ENCODE peak calls at places on chromosome 21, in eight cellular contexts. F is stomach, B is chondrocyte, M is cardiac muscle cell, P is H9, D is left lung, K is HFF-Myc, J is thyroid gland. G is an unnamed sample.

GRCh38 chr21:36877741-36878140 is 88.7 kb downstream of the HLCS start:
- DNase-seq in F (no peak), B (no peak), M (no peak), P (no peak), D (no peak), K (no peak), J (no peak), G (no peak)

GRCh38 chr21:39078322-39079065 is 104.8 kb downstream of the PSMG1 start:
- DNase-seq in F (no peak), B (no peak), M (peak), P (no peak), D (no peak), K (no peak), J (no peak), G (no peak)

GRCh38 chr21:44927587-44928461 is 7.1 kb upstream of the ITGB2 start:
- DNase-seq in F (no peak), B (no peak), M (peak), P (peak), D (peak), K (no peak), J (no peak), G (no peak)

GRCh38 chr21:39564200-39564599 is 48.5 kb upstream of the B3GALT5 start:
- DNase-seq in F (peak), B (no peak), M (no peak), P (no peak), D (no peak), K (no peak), J (peak), G (no peak)

GRCh38 chr21:32861871-32862270 is 90.3 kb upstream of the PAXBP1 start:
- DNase-seq in F (no peak), B (no peak), M (peak), P (no peak), D (no peak), K (no peak), J (no peak), G (no peak)

GRCh38 chr21:37557261-37557950 is 190.8 kb downstream of the DYRK1A start:
- DNase-seq in F (no peak), B (no peak), M (no peak), P (no peak), D (no peak), K (no peak), J (peak), G (no peak)

GRCh38 chr21:44092201-44092600 is 15.0 kb upstream of the PWP2 start:
- DNase-seq in F (peak), B (peak), M (no peak), P (no peak), D (no peak), K (no peak), J (no peak), G (no peak)

GRCh38 chr21:37210799-37211198 is 56.3 kb downstream of the VPS26C start:
- DNase-seq in F (no peak), B (no peak), M (no peak), P (no peak), D (no peak), K (no peak), J (no peak), G (no peak)

GRCh38 chr21:29989634-29990234 is 49.9 kb upstream of the GRIK1 start:
- DNase-seq in F (no peak), B (no peak), M (no peak), P (no peak), D (no peak), K (no peak), J (no peak), G (no peak)

GRCh38 chr21:32525282-32525681 is 60.0 kb downstream of the TCP10L start:
- DNase-seq in F (no peak), B (no peak), M (no peak), P (peak), D (no peak), K (no peak), J (no peak), G (no peak)

GRCh38 chr21:37085726-37086125 is 12.7 kb downstream of the TTC3 start:
- DNase-seq in F (no peak), B (no peak), M (no peak), P (no peak), D (no peak), K (no peak), J (no peak), G (no peak)

GRCh38 chr21:28072601-28073000 is 920.1 kb downstream of the LTN1 start:
- DNase-seq in F (no peak), B (no peak), M (no peak), P (no peak), D (no peak), K (no peak), J (no peak), G (no peak)

GRCh38 chr21:44083631-44084291 is 23.4 kb upstream of the PWP2 start:
- DNase-seq in F (peak), B (peak), M (no peak), P (no peak), D (no peak), K (no peak), J (peak), G (no peak)

GRCh38 chr21:35508389-35508888 is 459.3 kb upstream of the RUNX1 start:
- DNase-seq in F (peak), B (no peak), M (peak), P (peak), D (peak), K (peak), J (peak), G (peak)
- TF ChIP-seq CTCF in F (peak), B (peak), M (peak), P (peak), D (no peak), K (peak), J (no peak), G (no peak)

GRCh38 chr21:31205412-31205811 is 138.6 kb downstream of the TIAM1 start:
- DNase-seq in F (no peak), B (no peak), M (no peak), P (no peak), D (no peak), K (no peak), J (no peak), G (no peak)

GRCh38 chr21:31204801-31205200 is 139.3 kb downstream of the TIAM1 start:
- DNase-seq in F (no peak), B (no peak), M (no peak), P (no peak), D (no peak), K (no peak), J (no peak), G (no peak)

GRCh38 chr21:31201144-31201543 is 142.9 kb downstream of the TIAM1 start:
- DNase-seq in F (no peak), B (no peak), M (peak), P (no peak), D (no peak), K (no peak), J (no peak), G (no peak)

GRCh38 chr21:31201548-31201947 is 142.5 kb downstream of the TIAM1 start:
- DNase-seq in F (no peak), B (no peak), M (peak), P (no peak), D (no peak), K (no peak), J (peak), G (no peak)

DNA sequence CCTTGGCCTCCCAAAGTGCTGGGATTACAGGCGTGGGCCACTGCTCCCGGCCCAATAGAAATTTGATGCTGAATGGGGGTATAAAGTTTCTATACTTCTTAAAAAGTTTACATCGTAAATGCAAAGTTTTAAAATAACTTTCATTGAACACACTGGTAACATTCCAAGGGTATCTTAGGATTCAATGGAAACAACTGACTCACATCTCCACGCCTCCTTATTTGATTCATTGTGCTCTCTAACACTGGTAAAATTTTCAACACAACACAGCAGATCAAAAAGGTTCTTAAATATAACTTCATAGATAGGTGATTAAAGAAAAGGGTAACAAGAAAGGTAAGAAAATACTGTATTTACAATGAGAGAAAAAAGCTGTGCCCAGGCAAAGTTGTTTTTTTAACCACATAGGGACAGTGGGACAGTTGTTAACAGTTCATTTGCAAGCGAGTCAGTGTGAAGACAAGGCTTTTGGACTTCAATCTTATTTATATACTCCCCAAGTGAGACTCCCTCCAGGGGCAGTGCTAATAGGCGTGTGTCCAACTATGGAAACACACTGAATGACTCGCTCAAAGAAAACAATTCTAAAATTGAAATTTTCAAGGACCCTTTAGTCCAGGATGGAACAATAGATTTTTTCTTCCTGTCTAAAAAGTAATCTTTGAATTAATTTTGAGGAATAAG is 140.5 kb downstream of the TIAM1 start:
- DNase-seq in F (no peak), B (no peak), M (peak), P (no peak), D (no peak), K (no peak), J (no peak), G (no peak)
- TF ChIP-seq CTCF in F (no peak), B (no peak), M (no peak), P (no peak), D (no peak), K (no peak), J (no peak), G (no peak)

GRCh38 chr21:45959779-45960390 is 21.7 kb upstream of the COL6A1 start:
- DNase-seq in F (no peak), B (no peak), M (no peak), P (no peak), D (no peak), K (no peak), J (no peak), G (no peak)
- TF ChIP-seq CTCF in F (no peak), B (no peak), M (no peak), P (no peak), D (no peak), K (no peak), J (no peak), G (no peak)

DNA sequence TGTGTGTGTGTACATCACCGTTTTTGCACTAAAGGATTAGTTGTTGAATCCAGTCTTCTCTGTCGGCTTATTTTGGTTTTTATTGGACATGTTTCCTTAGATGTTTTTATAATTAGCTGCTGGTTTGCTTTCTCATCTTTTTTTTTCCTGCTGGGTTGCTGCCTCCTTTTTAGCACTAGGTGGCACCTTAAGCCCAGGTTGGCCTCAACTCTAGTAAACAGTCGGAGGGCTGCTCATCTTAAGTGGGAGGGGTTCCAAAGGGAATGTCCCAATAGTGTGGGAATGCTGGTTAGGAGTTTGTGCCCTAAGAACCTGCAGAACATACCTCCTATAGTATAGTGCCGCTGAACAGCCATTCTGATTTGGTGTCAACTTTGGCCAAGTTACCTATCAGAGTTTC is 570.1 kb upstream of the CXADR start:
- DNase-seq in F (no peak), B (no peak), M (peak), P (peak), D (no peak), K (no peak), J (no peak), G (peak)
- TF ChIP-seq CTCF in F (no peak), B (peak), M (peak), P (peak), D (no peak), K (peak), J (no peak), G (no peak)

GRCh38 chr21:41045534-41046268 is 122.3 kb upstream of the BACE2 start:
- DNase-seq in F (peak), B (no peak), M (no peak), P (peak), D (no peak), K (no peak), J (peak), G (peak)
- TF ChIP-seq CTCF in F (peak), B (peak), M (no peak), P (peak), D (peak), K (no peak), J (no peak), G (peak)

GRCh38 chr21:42162831-42163510 is 56.0 kb upstream of the ABCG1 start:
- DNase-seq in F (no peak), B (no peak), M (no peak), P (no peak), D (no peak), K (peak), J (no peak), G (no peak)

GRCh38 chr21:42165901-42166300 is 53.0 kb upstream of the ABCG1 start:
- DNase-seq in F (peak), B (no peak), M (no peak), P (no peak), D (no peak), K (no peak), J (no peak), G (no peak)

GRCh38 chr21:42163511-42163863 is 55.5 kb upstream of the ABCG1 start:
- DNase-seq in F (no peak), B (no peak), M (no peak), P (no peak), D (no peak), K (no peak), J (no peak), G (no peak)

GRCh38 chr21:42164818-42165217 is 54.1 kb upstream of the ABCG1 start:
- DNase-seq in F (no peak), B (no peak), M (no peak), P (no peak), D (no peak), K (no peak), J (no peak), G (no peak)

DNA sequence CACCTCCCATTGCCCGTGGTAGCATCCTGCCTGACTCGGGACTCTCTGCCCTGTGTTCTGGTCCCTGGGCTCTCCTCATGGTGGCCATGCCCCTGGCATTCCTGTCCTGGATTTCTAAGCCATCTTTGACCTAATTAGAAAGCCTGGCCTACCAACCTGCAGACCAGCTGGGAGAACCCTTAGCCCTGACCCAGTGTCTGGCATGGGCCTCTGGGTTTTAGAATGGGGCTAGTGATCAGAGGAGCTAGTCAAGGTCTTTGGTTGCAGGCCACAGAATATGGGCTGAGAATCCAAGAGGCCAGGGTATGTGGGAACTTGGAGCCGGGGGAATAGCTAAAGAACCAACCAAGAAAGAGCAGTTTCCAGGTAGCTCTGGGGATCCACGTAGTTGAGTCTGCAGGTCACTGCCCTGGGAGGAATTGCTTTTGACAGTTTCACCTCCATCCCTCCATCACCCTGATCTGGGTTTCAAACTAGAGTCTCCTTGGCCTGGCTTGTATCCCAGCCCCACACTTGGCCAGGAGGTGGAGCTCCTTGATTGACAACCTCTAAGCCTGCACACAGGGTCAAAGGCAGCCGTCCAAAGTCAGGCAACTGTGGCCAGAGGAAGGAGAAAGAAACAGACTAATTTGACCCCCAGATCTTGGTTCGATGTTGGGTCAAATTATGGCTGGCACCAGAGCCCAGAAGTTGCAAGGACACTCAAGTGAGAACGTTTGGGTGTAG is 54.7 kb upstream of the ABCG1 start:
- DNase-seq in F (peak), B (no peak), M (peak), P (no peak), D (no peak), K (no peak), J (peak), G (peak)
- TF ChIP-seq CTCF in F (peak), B (peak), M (peak), P (peak), D (peak), K (peak), J (no peak), G (no peak)

G was measured in endothelial cell.